ENCODE peak calls at places on chromosomes 5 and 9, in five cellular contexts. E, J, K, Z and X are unnamed samples.

GRCh38 chr5:131983244-131983771 is 28.1 kb downstream of the ACSL6 start:
- DNase-seq in J (no peak), E (peak; percentile 77), Z (no peak), K (peak; percentile 55), X (no peak)

GRCh38 chr9:35464056-35465025 is 25.6 kb upstream of the RUSC2 start:
- DNase-seq in J (no peak), K (no peak), E (peak; percentile 57), Z (peak; percentile 77), X (no peak)

GRCh38 chr5:109703165-109703564 is 13.4 kb downstream of the MAN2A1 start:
- DNase-seq in E (no peak), J (no peak), Z (no peak), K (no peak), X (no peak)

GRCh38 chr5:54821445-54822330 is 163.7 kb downstream of the ESM1 start:
- DNase-seq in Z (no peak), E (no peak), K (no peak), J (no peak), X (no peak)

GRCh38 chr9:19457694-19458009 is 48.8 kb downstream of the ACER2 start:
- DNase-seq in E (no peak), K (no peak), Z (no peak), J (no peak), X (no peak)

GRCh38 chr9:32344551-32345182 is 39.8 kb upstream of the ACO1 start:
- DNase-seq in E (peak; percentile 44), K (no peak), J (no peak), Z (peak; percentile 11), X (no peak)

GRCh38 chr5:179553875-179554274 is 3.5 kb downstream of the RUFY1 start:
- DNase-seq in K (peak; percentile 64), E (peak; percentile 65), J (no peak), Z (peak; percentile 77), X (no peak)

GRCh38 chr9:101995231-101995630 is 256.8 kb upstream of the GRIN3A start:
- DNase-seq in K (peak; percentile 94), E (no peak), Z (peak; percentile 83), J (no peak), X (no peak)

GRCh38 chr5:134561871-134562296 is 36.4 kb downstream of the JADE2 start:
- DNase-seq in K (peak; percentile 80), Z (peak; percentile 81), E (peak; percentile 93), J (no peak), X (peak; percentile 54)

GRCh38 chr5:128635379-128635778 is 97.3 kb upstream of the FBN2 start:
- DNase-seq in J (no peak), E (no peak), K (no peak), Z (no peak), X (no peak)

GRCh38 chr9:97072285-97072770 is 33.4 kb upstream of the CTSV start:
- DNase-seq in E (no peak), Z (no peak), K (no peak), J (no peak), X (no peak)

GRCh38 chr9:23798325-23798724 is 27.7 kb downstream of the ELAVL2 start:
- DNase-seq in E (no peak), J (no peak), K (no peak), Z (no peak), X (no peak)

GRCh38 chr5:74313896-74314295 is 326.6 kb downstream of the ENC1 start:
- DNase-seq in J (no peak), Z (no peak), K (no peak), E (no peak), X (no peak)

GRCh38 chr9:70392189-70392588 is 22.3 kb downstream of the KLF9 start:
- DNase-seq in K (no peak), Z (no peak), E (no peak), J (no peak), X (no peak)

GRCh38 chr9:74753650-74754049 is 134.1 kb downstream of the TRPM6 start:
- DNase-seq in E (no peak), J (no peak), K (no peak), Z (no peak), X (no peak)

GRCh38 chr5:154624341-154624740 is 130.8 kb upstream of the LARP1 start:
- DNase-seq in Z (no peak), E (no peak), K (no peak), J (no peak), X (no peak)

GRCh38 chr9:37926737-37927590 is 23.0 kb upstream of the SLC25A51 start:
- DNase-seq in E (no peak), Z (peak; percentile 29), J (no peak), K (no peak), X (no peak)

GRCh38 chr9:6655036-6655435 is 9.5 kb upstream of the GLDC start:
- DNase-seq in K (no peak), Z (no peak), J (no peak), E (no peak), X (no peak)

DNA sequence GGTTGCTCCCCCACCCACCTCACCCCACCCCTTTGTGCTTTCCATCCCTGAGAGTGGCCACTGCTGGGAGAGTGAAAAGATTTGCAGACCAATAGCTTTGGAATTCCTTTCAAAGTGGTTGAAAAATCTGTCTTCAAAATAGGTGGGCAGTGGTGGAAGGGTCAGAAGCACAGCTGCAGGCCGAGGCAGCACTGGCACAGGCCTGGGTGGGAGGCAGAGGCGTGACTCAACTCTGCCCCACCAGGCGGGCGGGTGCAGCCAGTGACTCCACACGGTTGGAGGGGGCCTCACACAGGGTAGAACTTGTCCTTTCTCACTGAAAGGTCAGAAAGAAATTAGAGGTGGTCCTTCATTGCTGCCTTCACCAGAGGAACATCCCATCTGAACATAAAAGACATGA is 214.9 kb upstream of the TBCA start:
- DNase-seq in K (no peak), J (no peak), E (no peak), Z (no peak), X (no peak)
- TF ChIP-seq CTCF in K (no peak), J (no peak), E (no peak), Z (no peak), X (no peak)

GRCh38 chr9:72807765-72808445 is 144.9 kb downstream of the ALDH1A1 start:
- DNase-seq in J (no peak), K (no peak), Z (no peak), E (peak; percentile 4), X (no peak)
- TF ChIP-seq CTCF in J (peak; percentile 52), K (peak; percentile 18), Z (peak; percentile 30), E (peak; percentile 35), X (peak; percentile 36)

DNA sequence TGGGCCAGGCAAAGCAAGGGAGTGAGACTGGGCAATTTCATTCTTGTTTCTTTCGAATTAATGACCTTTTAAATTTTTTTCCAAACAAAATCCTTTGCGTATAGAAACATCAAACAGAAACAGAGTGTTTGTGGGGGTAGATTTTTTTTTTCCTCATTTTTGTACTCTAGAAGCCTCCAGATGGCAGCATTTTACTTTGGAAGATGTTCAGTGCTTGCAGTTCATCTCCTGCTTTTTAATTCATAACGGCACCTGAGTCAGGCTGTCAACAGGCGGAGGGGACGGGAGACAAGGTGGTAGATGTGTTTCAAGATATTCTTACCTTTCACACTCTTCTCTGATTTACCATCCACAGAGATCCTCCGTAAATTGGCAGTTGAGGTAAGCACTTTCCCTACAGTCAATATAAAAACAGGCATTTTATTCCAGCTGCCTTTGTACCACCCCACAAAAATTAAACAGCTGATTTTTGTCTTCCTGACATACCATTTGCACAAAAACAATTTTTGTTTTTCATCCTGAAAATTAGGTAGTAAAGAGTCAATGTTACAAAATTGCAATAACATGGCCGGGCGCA is 99.5 kb upstream of the FBXL17 start:
- DNase-seq in J (no peak), Z (peak; percentile 42), E (peak; percentile 55), K (no peak), X (no peak)
- TF ChIP-seq CTCF in J (peak; percentile 59), Z (peak; percentile 47), E (peak; percentile 51), K (peak; percentile 39), X (no peak)

DNA sequence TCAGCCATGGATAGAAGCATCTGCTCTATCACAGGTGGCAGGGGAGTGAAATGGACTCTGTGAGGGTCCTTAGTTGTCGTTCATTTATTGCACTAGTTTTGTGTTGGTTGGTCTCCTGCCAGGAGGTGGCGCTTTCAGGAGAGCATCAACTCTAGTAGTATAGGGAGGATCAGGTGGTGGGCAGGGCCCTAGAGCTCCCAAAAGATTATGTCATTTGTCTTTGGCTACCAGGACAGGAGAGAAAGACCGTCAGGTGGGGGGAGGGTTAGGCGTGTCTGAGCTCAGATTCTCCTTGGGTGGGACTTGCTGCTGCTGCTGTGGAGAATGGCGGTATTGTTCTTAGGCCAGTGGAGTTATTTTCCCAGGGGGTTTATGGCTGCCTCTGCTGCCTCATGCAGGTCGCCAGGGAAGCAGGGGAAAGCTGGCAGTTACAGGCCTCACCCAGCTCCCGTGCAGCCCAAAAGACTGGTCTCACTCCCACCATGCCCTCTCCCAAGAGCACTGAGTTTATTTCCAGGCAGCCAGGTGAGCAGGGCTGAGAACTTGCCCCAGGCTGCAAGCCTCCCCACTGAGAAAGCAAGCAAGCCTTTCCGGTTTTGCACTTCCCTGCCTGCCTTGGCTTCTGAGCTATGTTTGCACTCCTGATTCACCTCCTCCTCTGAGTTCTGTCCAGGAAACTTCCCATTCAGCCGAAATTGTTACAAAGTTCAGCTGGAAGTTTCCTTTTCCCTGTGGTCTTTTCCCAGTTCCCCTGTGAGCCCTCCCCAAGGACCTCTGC is 317.3 kb downstream of the TAF11L14 start:
- DNase-seq in J (no peak), E (no peak), Z (no peak), K (no peak), X (peak; percentile 23)
- TF ChIP-seq CTCF in J (no peak), E (no peak), Z (no peak), K (no peak), X (no peak)

DNA sequence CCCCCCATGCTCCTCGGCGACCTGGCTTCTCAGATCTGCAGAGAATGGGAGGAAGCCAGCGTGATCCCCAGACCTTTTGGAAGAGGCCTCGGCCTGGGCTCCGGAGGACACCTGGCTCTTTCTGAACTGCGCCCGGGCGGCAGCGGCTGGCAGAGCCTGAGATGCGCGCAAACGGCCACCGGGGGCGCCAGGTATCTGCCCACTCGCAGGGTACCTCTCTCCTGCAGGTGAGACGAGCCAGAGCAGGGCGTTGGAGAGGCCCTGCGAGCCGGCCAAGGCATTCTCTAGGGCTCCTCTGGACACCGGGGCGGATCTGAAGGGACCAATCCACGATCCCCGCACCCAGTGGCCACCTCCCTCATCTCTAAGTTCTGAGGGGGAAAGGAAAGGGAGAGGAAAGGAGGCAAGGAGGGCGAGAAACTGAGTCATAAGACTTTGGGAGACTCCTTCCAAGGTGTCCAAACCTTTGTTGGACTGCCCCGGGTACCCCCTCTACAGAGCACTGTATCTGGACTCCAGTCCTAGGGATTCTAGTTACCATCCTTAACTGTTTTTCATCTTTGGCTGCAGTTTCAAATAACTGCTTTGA is 55.0 kb upstream of the SLC46A2 start:
- DNase-seq in E (no peak), J (no peak), Z (no peak), K (no peak), X (no peak)
- TF ChIP-seq CTCF in E (no peak), J (no peak), Z (no peak), K (no peak), X (no peak)